ENCODE peak calls at places on chromosomes 4 and X, in four cellular contexts. Q is HepG2, C is K562, L is GM12878. R is an unnamed sample.

GRCh38 chr4:142264961-142265360 is 581.1 kb downstream of the INPP4B start:
- DNase-seq in Q (no peak), C (no peak), L (no peak), R (no peak)

GRCh38 chr4:12562016-12562415 is 922.1 kb downstream of the RAB28 start:
- DNase-seq in Q (no peak), L (no peak), C (no peak), R (no peak)

GRCh38 chr4:80305466-80305865 is 30.1 kb upstream of the CFAP299 start:
- DNase-seq in Q (no peak), C (no peak), L (no peak), R (no peak)

GRCh38 chr4:60847614-60848013 is 352.5 kb upstream of the ADGRL3 start:
- DNase-seq in Q (peak), C (no peak), L (no peak), R (no peak)

GRCh38 chrX:51837926-51838325 is 55.5 kb upstream of the MAGED1 start:
- DNase-seq in L (no peak), Q (no peak), C (no peak), R (peak)

GRCh38 chrX:46572295-46572936 is 1.1 kb upstream of the CHST7 start:
- DNase-seq in Q (no peak), C (no peak), L (peak), R (no peak)

GRCh38 chr4:157280673-157281072 is 60.1 kb downstream of the GRIA2 start:
- DNase-seq in C (no peak), L (no peak), Q (no peak), R (no peak)

GRCh38 chrX:25206761-25207160 is 191.0 kb upstream of the ARX start:
- DNase-seq in L (no peak), Q (no peak), C (no peak), R (no peak)

GRCh38 chrX:132489256-132490085 is 633 bp upstream of the MBNL3 start:
- DNase-seq in L (no peak), C (no peak), Q (no peak), R (peak)

GRCh38 chrX:153209347-153209746 is 30.3 kb downstream of the MAGEA1 start:
- DNase-seq in C (no peak), L (no peak), Q (no peak), R (no peak)

GRCh38 chr4:156581693-156582092 is 389.9 kb downstream of the PDGFC start:
- DNase-seq in C (no peak), L (no peak), Q (no peak), R (no peak)

GRCh38 chr4:8297691-8298485 is 28.3 kb downstream of the HTRA3 start:
- DNase-seq in Q (no peak), C (no peak), L (no peak), R (no peak)

GRCh38 chr4:74292111-74292870 is 16.0 kb upstream of the EPGN start:
- DNase-seq in C (no peak), L (no peak), Q (no peak), R (no peak)

GRCh38 chr4:153933851-153934688 is 145.2 kb upstream of the SFRP2 start:
- DNase-seq in C (no peak), L (no peak), Q (no peak), R (no peak)

GRCh38 chr4:118033148-118034060 is 882 bp upstream of the NDST3 start:
- DNase-seq in C (no peak), Q (no peak), L (no peak), R (peak)

GRCh38 chrX:119756926-119757635 is 1.3 kb upstream of the SOWAHD start:
- DNase-seq in L (no peak), Q (peak), C (no peak), R (no peak)

GRCh38 chr4:112775801-112776200 is 138.9 kb downstream of the LARP7 start:
- DNase-seq in L (no peak), Q (no peak), C (no peak), R (no peak)

GRCh38 chrX:12946838-12947544 is 27.9 kb upstream of the TMSB4X start:
- DNase-seq in L (peak), Q (peak), C (peak), R (peak)

GRCh38 chrX:49956313-49956712 is 33.9 kb downstream of the CLCN5 start:
- DNase-seq in C (no peak), L (no peak), Q (no peak), R (no peak)

GRCh38 chr4:53804719-53805118 is 213.4 kb upstream of the LNX1 start:
- DNase-seq in C (peak), Q (peak), L (peak), R (peak)

GRCh38 chr4:89837385-89837995 is 529 bp upstream of the SNCA start:
- DNase-seq in C (peak), Q (no peak), L (no peak), R (peak)

GRCh38 chr4:10082459-10083272 is 33.9 kb downstream of the WDR1 start:
- DNase-seq in Q (no peak), L (no peak), C (no peak), R (no peak)

GRCh38 chr4:55004831-55005230 is 120.6 kb downstream of the KDR start:
- DNase-seq in L (no peak), Q (no peak), C (no peak), R (no peak)

GRCh38 chr4:80115368-80116181 is 42.5 kb upstream of the ANTXR2 start:
- DNase-seq in C (peak), Q (no peak), L (no peak), R (no peak)

GRCh38 chrX:153862369-153863250 is 23.4 kb downstream of the L1CAM start:
- DNase-seq in C (no peak), L (no peak), Q (no peak), R (no peak)

GRCh38 chrX:7316887-7317286 is 168.9 kb upstream of the PUDP start:
- DNase-seq in Q (no peak), L (no peak), C (no peak), R (no peak)

GRCh38 chr4:104966349-104967033 is 180.2 kb upstream of the TET2 start:
- DNase-seq in C (no peak), Q (no peak), L (peak), R (no peak)

GRCh38 chrX:153922932-153923857 is 2.9 kb downstream of the ARHGAP4 start:
- DNase-seq in C (no peak), Q (no peak), L (no peak), R (peak)

GRCh38 chr4:161702287-161702686 is 461.5 kb downstream of the FSTL5 start:
- DNase-seq in C (no peak), L (no peak), Q (no peak), R (no peak)

GRCh38 chr4:161704040-161704439 is 459.8 kb downstream of the FSTL5 start:
- DNase-seq in Q (no peak), C (peak), L (no peak), R (no peak)

GRCh38 chr4:161704653-161705052 is 459.1 kb downstream of the FSTL5 start:
- DNase-seq in Q (no peak), C (peak), L (no peak), R (no peak)
- TF ChIP-seq BHLHE40 in Q (no peak), C (no peak), L (no peak), R (no peak)

DNA sequence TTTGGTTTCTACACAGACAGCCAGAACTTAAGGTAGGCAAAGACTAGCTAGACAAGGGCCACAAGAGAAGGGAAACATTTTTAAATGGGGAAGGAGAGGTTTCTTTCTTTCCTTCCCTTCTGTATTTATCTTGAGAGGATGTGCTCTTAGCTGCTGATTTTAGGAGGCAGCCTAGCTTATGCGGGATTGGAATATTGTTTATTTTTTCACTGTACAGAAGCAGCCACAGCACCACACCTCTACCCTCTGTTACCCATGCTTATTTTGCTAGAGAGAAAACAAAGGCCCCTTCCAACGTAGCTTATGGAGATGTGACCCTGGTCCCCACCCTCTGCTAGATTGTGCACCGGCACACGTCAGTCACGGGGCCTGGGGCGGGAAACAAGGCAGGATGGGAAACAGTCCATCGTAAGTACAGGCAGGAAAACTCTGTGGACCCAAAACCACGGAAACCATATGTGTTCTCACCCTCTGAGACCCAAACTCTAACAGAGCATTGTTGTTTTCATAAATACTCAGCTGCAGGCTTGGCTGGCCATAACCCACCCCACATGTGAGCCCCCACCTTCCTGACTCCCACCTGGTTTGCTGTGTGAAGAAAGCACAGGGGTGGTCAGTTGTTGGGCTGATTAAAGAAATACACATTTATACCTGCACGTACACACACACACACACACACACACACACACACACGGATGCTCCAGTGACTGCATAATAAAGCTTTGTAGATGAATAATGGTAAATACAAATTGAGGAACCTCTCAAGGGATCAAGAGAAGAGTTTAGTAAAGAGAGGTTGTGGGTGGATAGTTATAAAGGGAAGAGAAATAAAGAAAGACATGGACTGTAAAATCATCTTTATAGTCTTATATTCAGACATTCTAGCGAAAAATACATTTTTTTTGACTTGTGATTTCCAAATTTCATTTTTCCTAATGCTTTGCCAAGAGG is 143.9 kb downstream of the MGST2 start:
- DNase-seq in C (no peak), Q (no peak), L (no peak), R (peak)
- TF ChIP-seq SP1 in C (no peak), Q (no peak), L (no peak), R (no peak)

DNA sequence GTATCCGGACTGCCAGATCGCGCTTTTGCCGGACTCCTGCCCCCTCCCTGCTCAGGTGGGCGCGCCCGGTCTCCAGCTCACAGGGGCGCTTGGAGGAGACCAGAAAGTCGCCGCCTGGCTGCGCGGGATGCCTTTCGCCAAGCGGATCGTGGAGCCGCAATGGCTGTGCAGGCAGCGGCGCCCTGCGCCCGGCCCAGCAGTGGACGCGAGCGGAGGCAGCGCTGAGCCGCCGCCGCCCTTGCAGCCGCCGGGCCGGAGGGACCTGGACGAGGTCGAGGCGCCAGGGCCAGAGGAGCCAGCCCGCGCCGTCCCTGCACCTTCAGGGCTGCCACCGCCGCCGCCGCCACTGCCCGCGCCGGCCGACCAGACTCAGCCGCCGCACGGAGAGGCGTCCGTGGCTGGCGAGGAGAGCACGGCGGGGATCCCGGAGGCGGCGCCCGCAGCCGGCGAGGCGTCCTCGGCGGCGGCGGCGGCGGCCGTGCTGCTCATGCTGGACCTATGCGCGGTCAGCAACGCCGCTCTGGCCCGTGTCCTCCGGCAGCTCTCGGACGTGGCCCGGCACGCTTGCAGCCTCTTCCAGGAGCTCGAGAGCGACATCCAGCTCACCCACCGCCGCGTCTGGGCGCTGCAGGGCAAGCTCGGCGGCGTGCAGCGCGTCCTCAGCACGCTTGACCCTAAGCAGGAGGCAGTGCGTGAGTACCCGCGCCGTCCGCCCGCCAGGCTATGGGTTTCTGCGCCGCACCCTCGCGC is 806 bp downstream of the NHS start:
- DNase-seq in L (no peak), Q (no peak), C (no peak), R (peak)
- TF ChIP-seq BHLHE40 in L (no peak), Q (no peak), C (no peak), R (no peak)

GRCh38 chr4:75432683-75433082 is 81.5 kb downstream of the RCHY1 start:
- DNase-seq in Q (peak), L (no peak), C (peak), R (peak)
- TF ChIP-seq SP1 in Q (no peak), L (no peak), C (no peak), R (no peak)

DNA sequence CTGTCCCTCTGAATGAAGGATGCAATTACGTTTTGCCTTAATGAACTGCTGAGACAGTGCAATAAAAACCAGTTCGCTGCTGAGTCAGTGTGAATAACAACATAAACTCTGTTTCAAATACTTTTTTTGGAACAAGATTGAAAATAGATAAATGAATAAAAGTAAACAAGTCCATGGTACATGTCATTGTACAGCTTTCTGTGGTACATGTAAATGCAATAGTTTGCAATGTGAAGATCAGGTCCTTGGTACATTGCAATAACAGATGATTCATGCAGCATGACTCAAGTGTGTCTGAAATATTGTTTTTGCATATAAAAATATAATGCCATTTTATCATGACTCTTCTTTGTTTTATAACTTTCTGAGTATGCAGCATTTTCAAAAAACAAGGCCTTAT is 193.4 kb upstream of the PACRGL start:
- DNase-seq in Q (no peak), C (no peak), L (no peak), R (no peak)
- TF ChIP-seq BHLHE40 in Q (no peak), C (no peak), L (no peak), R (no peak)

DNA sequence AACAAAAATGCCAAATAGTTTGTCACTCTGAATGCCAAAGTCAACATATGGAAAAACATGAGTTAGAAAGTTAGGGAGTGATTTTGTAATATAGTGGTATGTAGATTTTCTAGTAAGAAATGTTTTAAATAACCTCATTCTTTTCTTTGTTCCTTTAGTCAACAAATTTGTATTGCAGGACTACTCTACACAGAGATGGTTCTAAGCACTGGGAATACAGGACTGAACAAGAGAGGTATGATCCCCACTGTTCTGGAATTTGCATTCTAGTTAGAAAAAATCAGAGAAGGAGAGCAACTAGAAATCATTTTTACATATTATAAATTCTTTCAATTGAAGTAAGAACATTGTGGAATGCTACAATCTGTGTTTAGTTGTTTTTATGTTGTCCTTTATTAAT is 218.8 kb upstream of the ANXA10 start:
- DNase-seq in C (no peak), Q (no peak), L (no peak), R (no peak)
- TF ChIP-seq SP1 in C (no peak), Q (no peak), L (no peak), R (no peak)

GRCh38 chrX:96611619-96612362 is 72.9 kb upstream of the DIAPH2 start:
- DNase-seq in C (no peak), Q (no peak), L (no peak), R (no peak)
- TF ChIP-seq BHLHE40 in C (no peak), Q (no peak), L (no peak), R (no peak)